ENCODE peak calls at places on chromosomes 2 and 18, in eight cellular contexts. D, C, E, O, K, P, W and A are unnamed samples.

GRCh38 chr18:55781481-55781957 is 193.5 kb upstream of the TCF4 start:
- DNase-seq in D (no peak), C (no peak), E (no peak), O (peak), K (peak), P (peak), W (no peak), A (peak)

GRCh38 chr18:56068030-56068671 is 480.2 kb upstream of the TCF4 start:
- DNase-seq in D (no peak), C (no peak), E (no peak), O (peak), K (peak), P (no peak), W (no peak), A (peak)

GRCh38 chr2:205580591-205580990 is 101.7 kb upstream of the NRP2 start:
- DNase-seq in D (no peak), C (no peak), E (no peak), O (peak), K (peak), P (no peak), W (no peak), A (peak)

GRCh38 chr2:24478243-24478642 is 12.8 kb upstream of the NCOA1 start:
- DNase-seq in D (no peak), C (no peak), E (no peak), O (no peak), K (no peak), P (no peak), W (no peak), A (no peak)

GRCh38 chr2:71713581-71714580 is 260.5 kb downstream of the DYSF start:
- DNase-seq in D (no peak), C (no peak), E (no peak), O (peak), K (peak), P (no peak), W (no peak), A (peak)

GRCh38 chr18:59971871-59972270 is 72.1 kb downstream of the PMAIP1 start:
- DNase-seq in D (no peak), C (no peak), E (no peak), O (no peak), K (no peak), P (no peak), W (no peak), A (no peak)

GRCh38 chr2:32591669-32592463 is 36.0 kb upstream of the TTC27 start:
- DNase-seq in D (no peak), C (no peak), E (no peak), O (peak), K (peak), P (peak), W (no peak), A (peak)

GRCh38 chr2:201440182-201440581 is 11.1 kb downstream of the TRAK2 start:
- DNase-seq in D (no peak), C (no peak), E (no peak), O (no peak), K (no peak), P (no peak), W (no peak), A (no peak)

GRCh38 chr2:168614291-168615018 is 158.4 kb downstream of the CERS6 start:
- DNase-seq in D (no peak), C (no peak), E (no peak), O (no peak), K (no peak), P (peak), W (no peak), A (no peak)

GRCh38 chr2:188303363-188304031 is 11.8 kb downstream of the GULP1 start:
- DNase-seq in D (no peak), C (no peak), E (no peak), O (peak), K (peak), P (no peak), W (no peak), A (peak)

GRCh38 chr18:40110455-40110854 is 1844.6 kb upstream of the PIK3C3 start:
- DNase-seq in D (no peak), C (no peak), E (no peak), O (no peak), K (no peak), P (no peak), W (no peak), A (no peak)

GRCh38 chr2:148209598-148209997 is 188.7 kb downstream of the MBD5 start:
- DNase-seq in D (no peak), C (no peak), E (no peak), O (no peak), K (peak), P (peak), W (no peak), A (no peak)

GRCh38 chr18:51821610-51822009 is 518.4 kb upstream of the DCC start:
- DNase-seq in D (no peak), C (no peak), E (no peak), O (no peak), K (no peak), P (no peak), W (no peak), A (no peak)

GRCh38 chr2:205892141-205893064 is 193.6 kb downstream of the INO80D start:
- DNase-seq in D (no peak), C (peak), E (no peak), O (no peak), K (peak), P (no peak), W (no peak), A (no peak)

GRCh38 chr2:188403676-188404075 is 112.0 kb downstream of the GULP1 start:
- DNase-seq in D (no peak), C (no peak), E (no peak), O (no peak), K (no peak), P (no peak), W (no peak), A (no peak)

GRCh38 chr18:9531791-9532410 is 56.6 kb downstream of the RALBP1 start:
- DNase-seq in D (no peak), C (no peak), E (no peak), O (peak), K (no peak), P (no peak), W (no peak), A (no peak)